ENCODE peak calls at places on chromosomes 5 and 9, in eight cellular contexts. Q is GM23338; I is heart right ventricle; R is spleen; B is HCT116; D is heart left ventricle; J is CD8-positive, alpha-beta T cell; M is body of pancreas. E is an unnamed sample. For H3K4me1, the result is how much of the 10 kb centered on the place peaks cover.

GRCh38 chr9:128771094-128771721 is 519 bp downstream of the ZER1 start:
- DNase-seq in I (no peak), D (no peak), M (peak), R (no peak), Q (no peak), J (no peak), B (no peak), E (peak)

GRCh38 chr5:124103671-124104070 is 591.7 kb downstream of the CSNK1G3 start:
- DNase-seq in D (no peak), M (no peak), J (no peak), R (no peak), I (no peak), B (no peak), Q (no peak), E (no peak)

GRCh38 chr9:25742241-25742640 is 64.0 kb upstream of the TUSC1 start:
- DNase-seq in J (no peak), I (no peak), B (no peak), Q (no peak), D (no peak), R (no peak), M (no peak), E (no peak)

GRCh38 chr5:170273968-170274710 is 23.4 kb downstream of the LCP2 start:
- DNase-seq in D (no peak), J (peak), M (no peak), B (peak), Q (peak), R (no peak), I (no peak), E (no peak)

GRCh38 chr9:650362-650761 is 191.1 kb upstream of the DMRT1 start:
- DNase-seq in I (no peak), R (no peak), B (no peak), D (no peak), J (peak), M (no peak), Q (peak), E (no peak)

GRCh38 chr5:177565046-177565445 is 10.7 kb upstream of the FAM193B start:
- DNase-seq in J (no peak), Q (no peak), B (no peak), R (no peak), D (no peak), M (no peak), I (no peak), E (no peak)

GRCh38 chr5:90871356-90871755 is 312.8 kb downstream of the ADGRV1 start:
- DNase-seq in B (no peak), J (no peak), R (no peak), I (no peak), D (no peak), M (no peak), Q (no peak), E (no peak)

GRCh38 chr5:120007619-120008018 is 378.3 kb downstream of the FAM170A start:
- DNase-seq in Q (no peak), R (no peak), B (no peak), M (no peak), I (no peak), J (no peak), D (no peak), E (no peak)

GRCh38 chr9:109498195-109499060 is at the start of gene PTPN3:
- DNase-seq in Q (peak), R (no peak), J (no peak), M (peak), D (no peak), I (peak), B (no peak), E (no peak)

GRCh38 chr5:93076096-93076495 is 504.9 kb downstream of the NR2F1-AS1 start:
- DNase-seq in B (no peak), D (no peak), J (no peak), R (no peak), M (no peak), I (no peak), Q (no peak), E (no peak)

GRCh38 chr5:138282918-138283742 is 8.7 kb upstream of the GFRA3 start:
- DNase-seq in D (no peak), J (no peak), M (peak), B (peak), Q (peak), I (no peak), R (no peak), E (peak)

GRCh38 chr5:178115835-178116405 is 2.6 kb downstream of the N4BP3 start:
- DNase-seq in M (no peak), R (no peak), Q (peak), B (no peak), J (no peak), D (peak), I (no peak), E (no peak)

GRCh38 chr5:98564836-98565235 is 208.6 kb upstream of the RGMB start:
- DNase-seq in Q (no peak), M (no peak), B (no peak), D (no peak), R (no peak), I (no peak), J (no peak), E (no peak)

GRCh38 chr9:121322737-121323448 is 47.2 kb downstream of the STOM start:
- DNase-seq in D (no peak), Q (no peak), B (no peak), R (no peak), M (no peak), J (no peak), I (no peak), E (no peak)
- H3K4me1 ChIP-seq in D (half or more), Q (under half), B (under half), R (half or more), M (under half), J (under half), I (under half), E (under half)

DNA sequence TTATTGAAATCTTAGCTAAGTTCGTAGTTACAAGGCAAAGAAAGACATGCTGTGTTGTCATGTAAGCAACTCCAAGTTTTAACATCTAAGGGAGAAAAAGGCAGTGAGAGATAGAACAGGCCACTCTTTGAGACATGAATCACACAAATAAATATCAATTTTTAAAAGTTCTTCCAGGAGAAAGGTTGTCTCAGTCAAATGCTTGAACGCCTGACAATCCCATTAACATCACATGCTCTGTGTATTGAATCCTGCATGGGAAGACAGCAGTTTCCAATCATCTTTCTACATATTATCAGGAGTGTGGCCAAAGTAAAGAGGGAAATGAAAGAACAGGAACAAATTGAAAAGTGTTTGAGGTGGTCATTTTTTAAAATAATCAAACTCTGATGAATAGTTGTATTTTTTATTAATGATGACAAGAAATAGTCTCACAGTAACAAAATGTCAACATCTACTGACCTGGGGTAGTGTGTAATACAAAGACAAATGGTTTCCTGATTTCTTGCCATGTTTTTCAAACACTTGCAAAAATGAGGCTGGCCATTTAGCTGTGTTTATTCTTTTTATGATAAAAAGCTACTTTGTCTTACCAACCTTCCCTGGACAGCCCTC is 6.4 kb upstream of the C6 start:
- DNase-seq in R (no peak), Q (no peak), I (no peak), D (no peak), M (no peak), B (no peak), J (no peak), E (no peak)
- TF ChIP-seq CTCF in R (no peak), Q (no peak), I (no peak), D (no peak), M (no peak), B (no peak), J (no peak), E (no peak)

GRCh38 chr9:35918780-35919179 is 9.5 kb downstream of the SPAAR start:
- DNase-seq in J (no peak), B (no peak), R (no peak), Q (no peak), I (no peak), M (no peak), D (no peak), E (no peak)
- H3K27ac ChIP-seq in J (no peak), B (no peak), R (peak), Q (no peak), I (peak), M (no peak), D (peak), E (no peak)

DNA sequence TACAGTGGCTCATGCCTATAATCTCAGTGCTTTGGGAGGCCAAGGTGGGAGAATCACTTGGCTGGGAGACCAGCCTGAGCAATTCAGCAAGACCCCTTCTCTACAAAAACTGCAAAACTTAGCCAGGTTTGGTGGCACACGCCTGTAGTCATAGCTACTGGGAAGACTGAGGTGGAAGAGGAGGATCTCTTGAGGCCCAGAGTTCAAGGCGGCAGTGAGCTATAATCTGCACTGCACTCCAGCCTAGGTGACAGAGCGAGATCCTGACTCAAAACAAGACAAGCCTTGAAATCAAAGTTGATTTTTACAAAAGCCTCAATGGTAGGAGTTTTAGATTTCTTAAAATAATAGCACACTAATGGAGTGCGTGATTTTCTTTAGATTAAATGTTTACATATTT is 14.6 kb downstream of the UBE2D2 start:
- DNase-seq in D (no peak), M (no peak), I (no peak), R (no peak), Q (no peak), B (no peak), J (no peak), E (no peak)
- H3K4me1 ChIP-seq in D (half or more), M (under half), I (half or more), R (half or more), Q (under half), B (under half), J (half or more), E (under half)

DNA sequence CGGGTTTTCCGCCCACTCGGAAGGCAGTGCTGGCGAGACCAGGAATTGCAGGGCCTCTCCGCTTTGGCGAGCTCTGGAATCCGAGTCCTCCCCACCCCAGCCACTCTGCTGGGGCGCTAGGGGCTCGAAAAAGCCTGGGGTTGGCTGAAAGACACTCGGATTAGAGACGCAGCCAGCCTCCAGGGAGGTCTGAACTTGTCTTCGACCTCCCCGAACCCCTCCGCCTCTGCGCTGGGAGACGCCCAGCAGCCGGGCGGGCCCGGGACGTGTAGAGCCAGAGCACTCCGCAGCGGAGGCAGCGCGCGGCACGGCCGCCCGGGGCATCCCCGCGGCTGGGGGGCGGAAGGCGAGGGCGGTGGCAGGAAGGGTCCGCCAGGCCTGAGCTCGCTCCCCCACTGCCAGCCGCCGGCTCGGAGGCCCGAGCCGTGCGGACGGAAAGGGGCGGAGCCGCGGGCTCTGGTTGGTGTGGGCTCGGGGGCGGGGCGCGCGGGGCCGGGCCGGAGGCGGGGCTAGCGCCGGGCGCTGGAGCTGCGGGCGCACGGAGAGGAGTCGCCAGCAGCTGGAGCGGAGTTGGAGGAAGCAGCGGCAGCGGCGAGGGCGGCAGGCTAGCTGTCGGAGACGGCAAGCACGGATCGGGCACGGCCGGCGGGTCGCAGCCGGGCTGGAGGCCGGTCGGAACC is at the start of gene PIK3R1:
- DNase-seq in J (peak), D (peak), I (peak), Q (peak), R (peak), M (peak), B (peak), E (peak)
- TF ChIP-seq CTCF in J (no peak), D (peak), I (no peak), Q (no peak), R (peak), M (peak), B (peak), E (peak)